ENCODE peak calls at places on chromosome 13, in four cellular contexts. One of them, this sample, is unnamed.

GRCh38 chr13:22926176-22927007 is 254.4 kb upstream of the SGCG start:
- DNase-seq in GM12878: no peak
- DNase-seq in SK-N-SH: no peak
- DNase-seq in WTC11: peak; percentile 79
- DNase-seq in this sample: peak; percentile 90

GRCh38 chr13:24618219-24618955 is 61.8 kb upstream of the ATP12A start:
- DNase-seq in WTC11: no peak
- DNase-seq in GM12878: peak; percentile 40
- DNase-seq in SK-N-SH: no peak
- DNase-seq in this sample: no peak

GRCh38 chr13:107348931-107349330 is 781.0 kb upstream of the ARGLU1 start:
- DNase-seq in SK-N-SH: peak; percentile 24
- DNase-seq in WTC11: no peak
- DNase-seq in GM12878: no peak
- DNase-seq in this sample: no peak

GRCh38 chr13:70183041-70183440 is 74.8 kb upstream of the KLHL1 start:
- DNase-seq in GM12878: no peak
- DNase-seq in WTC11: no peak
- DNase-seq in SK-N-SH: no peak
- DNase-seq in this sample: no peak

GRCh38 chr13:49749852-49750251 is 42.6 kb downstream of the KPNA3 start:
- DNase-seq in SK-N-SH: no peak
- DNase-seq in GM12878: no peak
- DNase-seq in WTC11: no peak
- DNase-seq in this sample: no peak

GRCh38 chr13:100361504-100361903 is 227.1 kb downstream of the GGACT start:
- DNase-seq in GM12878: no peak
- DNase-seq in SK-N-SH: no peak
- DNase-seq in WTC11: no peak
- DNase-seq in this sample: no peak

GRCh38 chr13:113589961-113590339 is 5.4 kb downstream of the TFDP1 start:
- DNase-seq in SK-N-SH: peak; percentile 5
- DNase-seq in WTC11: no peak
- DNase-seq in GM12878: no peak
- DNase-seq in this sample: no peak

GRCh38 chr13:73913043-73913740 is 221.0 kb downstream of the KLF12 start:
- DNase-seq in GM12878: no peak
- DNase-seq in WTC11: no peak
- DNase-seq in SK-N-SH: no peak
- DNase-seq in this sample: no peak

GRCh38 chr13:110307697-110308376 is 753 bp downstream of the COL4A2 start:
- DNase-seq in GM12878: no peak
- DNase-seq in SK-N-SH: no peak
- DNase-seq in WTC11: peak; percentile 38
- DNase-seq in this sample: no peak

GRCh38 chr13:51230473-51231105 is 8.4 kb downstream of the FAM124A start:
- DNase-seq in WTC11: no peak
- DNase-seq in GM12878: no peak
- DNase-seq in SK-N-SH: no peak
- DNase-seq in this sample: no peak
- TF ChIP-seq USF1 in WTC11: no peak
- TF ChIP-seq USF1 in GM12878: no peak
- TF ChIP-seq USF1 in SK-N-SH: no peak
- TF ChIP-seq USF1 in this sample: no peak

GRCh38 chr13:43758834-43759233 is 27.9 kb downstream of the ENOX1 start:
- DNase-seq in WTC11: no peak
- DNase-seq in GM12878: peak; percentile 11
- DNase-seq in SK-N-SH: no peak
- DNase-seq in this sample: no peak
- TF ChIP-seq USF1 in WTC11: no peak
- TF ChIP-seq USF1 in GM12878: no peak
- TF ChIP-seq USF1 in SK-N-SH: no peak
- TF ChIP-seq USF1 in this sample: no peak

DNA sequence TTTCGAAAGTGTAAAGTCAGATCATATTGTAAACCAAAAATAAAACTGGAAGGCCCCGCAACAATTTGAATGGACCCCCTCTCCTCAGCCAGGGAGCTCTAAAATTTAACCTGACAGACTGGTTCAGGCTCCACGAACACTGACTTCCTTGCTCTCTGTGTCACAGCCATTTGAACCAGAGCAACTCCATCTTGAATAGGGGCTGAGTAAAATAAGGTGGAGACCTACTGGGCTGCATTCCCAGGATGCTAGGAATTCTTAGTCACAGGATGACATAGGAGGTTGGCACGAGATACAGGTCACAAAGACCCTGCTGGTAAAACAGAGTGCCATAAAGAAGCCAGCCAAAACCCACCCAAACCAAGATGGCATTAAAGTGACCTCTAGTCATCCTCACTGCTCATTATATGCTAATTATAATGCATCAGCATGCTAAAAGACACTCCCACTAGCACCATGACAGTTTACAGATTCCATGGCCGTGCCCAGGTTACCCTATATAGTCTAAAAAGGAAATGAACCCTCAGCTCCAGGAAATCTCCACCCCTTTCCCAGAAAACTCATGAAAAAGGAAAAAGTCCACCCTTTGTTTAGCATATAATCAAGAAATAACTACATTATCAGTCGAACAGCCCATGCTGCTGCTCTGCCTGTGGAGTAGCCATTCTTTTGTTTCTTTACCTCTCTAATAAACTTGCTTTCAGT is 43.1 kb downstream of the RFXAP start:
- DNase-seq in GM12878: no peak
- DNase-seq in WTC11: no peak
- DNase-seq in SK-N-SH: no peak
- DNase-seq in this sample: no peak
- TF ChIP-seq USF1 in GM12878: no peak
- TF ChIP-seq USF1 in WTC11: no peak
- TF ChIP-seq USF1 in SK-N-SH: no peak
- TF ChIP-seq USF1 in this sample: no peak

GRCh38 chr13:102707465-102707864 is 12.6 kb upstream of the METTL21C start:
- DNase-seq in SK-N-SH: peak; percentile 53
- DNase-seq in GM12878: no peak
- DNase-seq in WTC11: no peak
- DNase-seq in this sample: no peak
- TF ChIP-seq USF1 in SK-N-SH: peak; percentile 44
- TF ChIP-seq USF1 in GM12878: no peak
- TF ChIP-seq USF1 in WTC11: no peak
- TF ChIP-seq USF1 in this sample: no peak

GRCh38 chr13:92224825-92225224 is 826.4 kb downstream of the GPC5 start:
- DNase-seq in WTC11: no peak
- DNase-seq in GM12878: no peak
- DNase-seq in SK-N-SH: no peak
- DNase-seq in this sample: no peak
- TF ChIP-seq USF1 in WTC11: no peak
- TF ChIP-seq USF1 in GM12878: no peak
- TF ChIP-seq USF1 in SK-N-SH: no peak
- TF ChIP-seq USF1 in this sample: no peak

DNA sequence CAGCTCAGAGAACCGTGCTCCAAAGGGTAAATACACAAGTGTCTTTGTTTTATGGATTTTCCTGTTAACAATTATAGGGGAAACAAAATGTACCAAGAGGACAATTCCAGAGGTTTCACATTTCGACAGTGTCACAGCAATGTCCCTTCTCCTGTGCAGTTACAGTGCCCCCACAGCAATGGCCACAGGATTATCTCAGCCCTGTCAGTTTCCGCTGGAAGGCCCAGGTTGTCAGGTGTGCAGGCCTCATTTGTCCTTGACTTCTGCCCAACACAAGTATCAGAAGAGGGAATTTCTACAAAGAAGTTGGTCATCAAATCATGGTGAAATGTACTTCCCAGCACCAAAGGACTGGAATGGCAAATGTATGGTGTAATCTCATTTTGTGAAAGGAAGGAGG is 11.2 kb upstream of the N4BP2L2 start:
- DNase-seq in WTC11: no peak
- DNase-seq in SK-N-SH: no peak
- DNase-seq in GM12878: no peak
- DNase-seq in this sample: no peak
- TF ChIP-seq USF1 in WTC11: no peak
- TF ChIP-seq USF1 in SK-N-SH: no peak
- TF ChIP-seq USF1 in GM12878: no peak
- TF ChIP-seq USF1 in this sample: no peak

DNA sequence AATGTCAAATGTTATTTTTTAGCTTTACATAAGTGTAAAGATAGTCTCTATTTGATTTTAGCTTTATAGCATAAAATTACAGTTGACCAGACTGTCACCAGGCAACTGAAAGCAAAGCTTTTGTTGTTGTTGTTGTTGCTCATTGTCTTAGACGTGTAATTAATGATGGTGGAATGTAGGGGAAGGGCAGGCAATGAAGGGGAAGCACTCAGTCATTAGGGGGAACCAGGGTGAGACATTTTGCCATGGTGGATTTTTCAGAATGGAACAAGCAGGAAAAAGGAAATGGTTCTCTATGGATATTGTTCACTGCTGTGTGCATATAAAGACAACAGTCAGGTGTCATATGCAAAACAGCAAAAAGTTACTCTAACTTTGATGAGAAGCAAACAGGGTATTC is 110.2 kb downstream of the LRCH1 start:
- DNase-seq in SK-N-SH: no peak
- DNase-seq in GM12878: no peak
- DNase-seq in WTC11: no peak
- DNase-seq in this sample: no peak
- TF ChIP-seq USF1 in SK-N-SH: no peak
- TF ChIP-seq USF1 in GM12878: no peak
- TF ChIP-seq USF1 in WTC11: no peak
- TF ChIP-seq USF1 in this sample: no peak

GRCh38 chr13:42040730-42041016 is 7.8 kb upstream of the DGKH start:
- DNase-seq in GM12878: no peak
- DNase-seq in SK-N-SH: no peak
- DNase-seq in WTC11: no peak
- DNase-seq in this sample: no peak

GRCh38 chr13:42039946-42040729 is 8.3 kb upstream of the DGKH start:
- DNase-seq in GM12878: peak; percentile 25
- DNase-seq in WTC11: peak; percentile 73
- DNase-seq in SK-N-SH: peak; percentile 99
- DNase-seq in this sample: peak; percentile 94

GRCh38 chr13:42039457-42039945 is 8.9 kb upstream of the DGKH start:
- DNase-seq in WTC11: no peak
- DNase-seq in GM12878: peak; percentile 21
- DNase-seq in SK-N-SH: peak; percentile 24
- DNase-seq in this sample: no peak

GRCh38 chr13:42041684-42042035 is 6.8 kb upstream of the DGKH start:
- DNase-seq in WTC11: peak; percentile 60
- DNase-seq in GM12878: peak; percentile 36
- DNase-seq in SK-N-SH: peak; percentile 75
- DNase-seq in this sample: peak; percentile 8

GRCh38 chr13:42041017-42041683 is 7.3 kb upstream of the DGKH start:
- DNase-seq in SK-N-SH: peak; percentile 76
- DNase-seq in WTC11: peak; percentile 55
- DNase-seq in GM12878: peak; percentile 11
- DNase-seq in this sample: peak; percentile 55
- TF ChIP-seq USF1 in SK-N-SH: no peak
- TF ChIP-seq USF1 in WTC11: peak; percentile 45
- TF ChIP-seq USF1 in GM12878: no peak
- TF ChIP-seq USF1 in this sample: peak; percentile 23